ENCODE peak calls at places on chromosomes 12 and 14, in six cellular contexts. I is upper lobe of left lung, C is transverse colon, X is stomach, T is ovary, K is sigmoid colon. Y is an unnamed sample.

GRCh38 chr12:120225852-120226640 is 25.1 kb upstream of the RPLP0 start:
- DNase-seq in I (peak; percentile 84), C (peak; percentile 83), X (peak; percentile 74), T (no peak), K (peak; percentile 68), Y (no peak)

GRCh38 chr12:39713552-39713951 is 93.9 kb upstream of the ABCD2 start:
- DNase-seq in I (no peak), C (no peak), X (no peak), T (no peak), K (no peak), Y (no peak)

GRCh38 chr12:125070661-125071390 is 5.6 kb downstream of the AACS start:
- DNase-seq in I (no peak), C (no peak), X (no peak), T (no peak), K (peak; percentile 11), Y (no peak)

GRCh38 chr14:58882577-58883018 is 244.8 kb downstream of the DACT1 start:
- DNase-seq in I (no peak), C (no peak), X (no peak), T (no peak), K (no peak), Y (no peak)

GRCh38 chr12:9732966-9733461 is at the start of gene CLECL1:
- DNase-seq in I (no peak), C (no peak), X (no peak), T (no peak), K (no peak), Y (no peak)

GRCh38 chr12:124906606-124907261 is 7.7 kb downstream of the UBC start:
- DNase-seq in I (no peak), C (peak; percentile 95), X (peak; percentile 94), T (peak; percentile 74), K (peak; percentile 95), Y (peak; percentile 87)

GRCh38 chr12:115709410-115710065 is 568.0 kb downstream of the MED13L start:
- DNase-seq in I (no peak), C (peak; percentile 9), X (no peak), T (peak; percentile 56), K (no peak), Y (peak; percentile 48)

GRCh38 chr12:68559246-68559645 is 51.5 kb upstream of the RAP1B start:
- DNase-seq in I (no peak), C (no peak), X (no peak), T (no peak), K (no peak), Y (no peak)

GRCh38 chr12:70724444-70724843 is 87.2 kb upstream of the PTPRB start:
- DNase-seq in I (no peak), C (no peak), X (no peak), T (no peak), K (no peak), Y (no peak)

GRCh38 chr14:56172571-56172971 is 54.4 kb downstream of the PELI2 start:
- DNase-seq in I (no peak), C (no peak), X (no peak), T (no peak), K (no peak), Y (no peak)

DNA sequence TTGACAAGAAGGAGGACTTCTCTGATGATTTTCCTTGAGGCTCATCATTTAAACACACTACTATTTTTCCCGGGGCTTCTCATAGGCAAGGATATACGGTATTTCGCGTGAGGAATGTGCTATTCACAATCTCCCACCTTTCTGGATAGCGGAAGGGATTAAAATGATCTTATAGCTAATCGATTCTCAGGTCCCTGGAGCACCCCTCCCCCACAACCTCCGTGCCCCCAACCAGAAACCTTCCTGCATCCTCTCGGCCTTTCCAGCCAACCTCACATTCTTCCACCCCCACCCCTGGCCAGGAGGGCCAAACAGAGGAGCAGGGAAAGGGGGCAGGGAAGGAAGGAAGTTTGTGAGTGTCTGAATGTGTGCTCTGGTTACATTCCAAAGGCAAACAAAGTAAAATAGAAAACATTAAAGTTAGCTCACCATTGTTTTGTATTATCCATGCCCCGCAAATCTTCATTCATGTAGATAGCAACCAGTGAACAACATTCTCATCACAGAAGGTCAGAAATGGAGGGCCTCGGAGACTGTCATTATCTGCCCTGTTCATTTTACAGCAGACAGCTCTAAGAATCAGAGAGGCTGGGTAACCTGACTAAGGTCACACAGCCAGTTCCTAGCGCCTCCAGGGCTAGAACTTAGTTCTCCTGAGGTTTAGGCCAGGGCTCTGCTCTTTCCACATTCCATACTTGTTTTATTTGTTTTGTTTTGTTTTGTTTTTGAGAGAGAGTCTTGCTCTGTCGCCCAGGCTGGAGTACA is 138.5 kb upstream of the CCND2 start:
- DNase-seq in I (no peak), C (no peak), X (no peak), T (no peak), K (peak; percentile 15), Y (no peak)
- H3K36me3 ChIP-seq in I (no peaks in the 10 kb centered on the region), C (no peaks in the 10 kb centered on the region), X (no peaks in the 10 kb centered on the region), T (no peaks in the 10 kb centered on the region), K (no peaks in the 10 kb centered on the region), Y (no peaks in the 10 kb centered on the region)

DNA sequence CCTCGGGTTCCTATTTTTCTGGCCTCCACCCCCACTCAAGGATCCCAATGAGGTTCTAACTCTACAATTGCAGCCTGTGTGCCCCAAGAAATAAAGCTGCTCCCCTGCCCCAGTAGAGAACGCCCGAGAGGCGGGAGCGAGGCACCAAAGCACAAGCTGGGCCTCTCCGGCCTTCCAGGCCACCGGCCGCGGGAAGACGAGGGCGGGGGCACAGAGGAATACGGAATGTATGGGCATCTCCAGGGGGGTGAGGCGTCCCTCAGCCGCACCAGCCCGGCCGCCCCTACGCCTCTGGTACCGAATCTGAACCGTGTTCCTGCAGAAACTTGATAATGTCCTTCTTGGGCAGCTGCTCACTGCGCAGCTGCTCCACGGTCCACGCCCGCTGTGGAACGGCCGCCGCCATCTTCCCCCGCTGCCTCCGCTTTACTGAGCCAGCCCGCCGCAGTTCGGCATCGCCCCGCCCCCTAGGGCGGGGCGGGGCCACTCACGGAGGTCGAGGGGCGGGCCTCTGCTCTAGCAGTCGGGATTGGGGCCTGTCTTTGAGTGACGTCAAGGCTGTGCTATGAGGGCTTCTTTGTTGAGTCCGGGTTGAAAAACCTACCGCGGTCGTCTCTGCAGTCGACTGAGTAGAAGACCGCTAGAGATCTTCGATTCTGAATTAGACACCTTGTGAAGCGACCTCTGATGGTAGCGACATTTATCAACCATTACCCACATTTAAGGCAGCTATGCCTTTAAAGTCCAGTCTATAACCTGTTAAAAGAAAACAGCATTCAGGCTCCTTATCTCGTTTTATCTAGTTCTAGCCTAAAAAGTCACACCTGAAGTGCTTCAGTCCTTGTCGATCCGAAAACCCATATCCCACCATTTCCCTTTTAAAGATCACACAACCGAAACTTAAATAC is at the start of gene FKBP3:
- DNase-seq in I (peak; percentile 99), C (peak; percentile 97), X (peak; percentile 97), T (peak; percentile 96), K (peak; percentile 99), Y (peak; percentile 94)
- TF ChIP-seq EP300 in I (no peak), C (no peak), X (no peak), T (no peak), K (no peak), Y (peak; percentile 94)

GRCh38 chr12:104340917-104341611 is 37.5 kb downstream of the EID3 start:
- DNase-seq in I (no peak), C (no peak), X (no peak), T (no peak), K (no peak), Y (no peak)
- H3K36me3 ChIP-seq in I (peaks cover 100% of the 10 kb centered on the region), C (peaks cover 50% of the 10 kb centered on the region), X (peaks cover 100% of the 10 kb centered on the region), T (no peaks in the 10 kb centered on the region), K (peaks cover 95% of the 10 kb centered on the region), Y (peaks cover 26% of the 10 kb centered on the region)

GRCh38 chr12:113238309-113238708 is 17.0 kb downstream of the TPCN1 start:
- DNase-seq in I (no peak), C (no peak), X (no peak), T (no peak), K (no peak), Y (no peak)
- TF ChIP-seq EP300 in I (no peak), C (no peak), X (no peak), T (no peak), K (no peak), Y (no peak)

DNA sequence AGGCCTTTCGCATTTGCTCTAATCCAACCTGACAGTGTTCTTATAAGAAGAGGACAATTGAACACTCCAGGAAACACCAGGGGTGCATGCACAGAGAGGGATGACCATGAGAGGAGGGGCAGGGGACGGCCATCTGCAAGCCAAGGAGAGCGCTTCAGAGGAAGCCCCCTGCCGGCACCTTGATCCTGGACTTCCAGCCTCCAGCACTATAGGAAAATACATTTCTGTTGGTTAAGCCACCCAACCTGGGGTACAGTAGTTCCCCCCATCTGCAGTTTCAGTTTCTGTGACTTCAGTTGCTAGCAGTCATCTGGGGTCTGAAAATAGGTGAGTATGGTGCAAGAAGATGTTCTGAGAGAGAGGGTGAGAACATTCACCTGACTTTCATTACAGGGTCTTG is 64.7 kb downstream of the CLMN start:
- DNase-seq in I (no peak), C (no peak), X (no peak), T (no peak), K (no peak), Y (no peak)
- H3K36me3 ChIP-seq in I (no peaks in the 10 kb centered on the region), C (no peaks in the 10 kb centered on the region), X (no peaks in the 10 kb centered on the region), T (no peaks in the 10 kb centered on the region), K (no peaks in the 10 kb centered on the region), Y (no peaks in the 10 kb centered on the region)

GRCh38 chr12:16076553-16076952 is 165.4 kb downstream of the DERA start:
- DNase-seq in I (no peak), C (no peak), X (no peak), T (no peak), K (no peak), Y (no peak)

GRCh38 chr12:16076970-16077527 is 165.9 kb downstream of the DERA start:
- DNase-seq in I (no peak), C (peak; percentile 10), X (no peak), T (no peak), K (no peak), Y (no peak)

DNA sequence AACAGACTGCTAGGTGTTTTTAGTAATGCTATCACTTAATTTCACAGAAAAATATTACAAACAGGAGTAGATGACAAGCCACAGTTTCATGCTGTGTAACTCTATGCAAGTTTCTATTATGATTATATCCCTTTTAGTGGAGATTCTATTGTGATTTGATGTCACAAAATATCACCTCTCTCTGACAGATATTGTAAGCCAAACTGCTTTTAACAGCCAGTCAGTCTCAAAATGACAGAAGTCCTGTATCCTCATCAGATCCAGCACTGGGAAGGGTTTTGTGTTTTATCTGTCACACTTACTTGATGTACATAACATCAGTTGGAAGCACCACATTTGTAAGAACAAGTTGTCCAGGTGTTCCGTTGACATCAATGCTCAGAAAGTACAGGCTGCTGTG is 164.8 kb downstream of the DERA start:
- DNase-seq in I (no peak), C (no peak), X (no peak), T (no peak), K (no peak), Y (no peak)
- TF ChIP-seq EP300 in I (no peak), C (no peak), X (no peak), T (no peak), K (no peak), Y (no peak)

GRCh38 chr12:27796093-27796492 is 16.1 kb upstream of the MANSC4 start:
- DNase-seq in I (no peak), C (no peak), X (no peak), T (no peak), K (no peak), Y (no peak)
- H3K36me3 ChIP-seq in I (peaks cover 84% of the 10 kb centered on the region), C (peaks cover 36% of the 10 kb centered on the region), X (peaks cover 87% of the 10 kb centered on the region), T (no peaks in the 10 kb centered on the region), K (peaks cover 96% of the 10 kb centered on the region), Y (peaks cover 6% of the 10 kb centered on the region)

Y was measured in tibial nerve.